ENCODE peak calls at places on chromosomes 5 and 9, in seven cellular contexts. C is mesendoderm, H is mesenchymal stem cell, P is neuronal stem cell, G is IMR-90, M is H1, O is H9. Q is an unnamed sample.

GRCh38 chr5:139394654-139395566 is at the start of gene PROB1:
- DNase-seq in O (peak; percentile 61), G (no peak), H (peak; percentile 22), P (no peak), C (peak; percentile 43), M (no peak), Q (no peak)

GRCh38 chr9:109469646-109470358 is 28.3 kb downstream of the PTPN3 start:
- DNase-seq in P (peak; percentile 55), M (peak; percentile 76), H (peak; percentile 73), O (peak; percentile 75), G (peak; percentile 80), C (peak; percentile 78), Q (peak; percentile 76)

GRCh38 chr5:111299831-111300432 is 75.7 kb downstream of the CAMK4 start:
- DNase-seq in C (no peak), H (no peak), M (no peak), O (no peak), G (no peak), P (no peak), Q (no peak)

GRCh38 chr9:37328561-37329227 is 93.8 kb upstream of the GRHPR start:
- DNase-seq in O (no peak), G (no peak), H (no peak), P (no peak), M (no peak), C (no peak), Q (no peak)

GRCh38 chr9:77977210-77977611 is 54.4 kb downstream of the GNAQ start:
- DNase-seq in C (peak; percentile 91), M (no peak), O (peak; percentile 68), H (peak; percentile 58), G (peak; percentile 73), P (peak; percentile 30), Q (peak; percentile 13)

GRCh38 chr9:108972626-108973209 is 38.5 kb downstream of the ABITRAM start:
- DNase-seq in H (no peak), C (no peak), M (no peak), O (no peak), G (peak; percentile 31), P (no peak), Q (no peak)

GRCh38 chr5:133714161-133714915 is 102.0 kb upstream of the FSTL4 start:
- DNase-seq in O (no peak), P (no peak), M (no peak), G (no peak), H (no peak), C (no peak), Q (no peak)

GRCh38 chr5:74579215-74579614 is 61.3 kb downstream of the ENC1 start:
- DNase-seq in G (no peak), P (no peak), M (no peak), H (no peak), C (no peak), O (no peak), Q (no peak)

GRCh38 chr5:93883459-93883858 is 142.1 kb upstream of the POU5F2 start:
- DNase-seq in O (no peak), H (no peak), G (no peak), M (no peak), P (no peak), C (no peak), Q (no peak)

GRCh38 chr5:122153774-122154173 is 24.4 kb downstream of the ZNF474 start:
- DNase-seq in H (no peak), O (no peak), P (no peak), M (no peak), G (peak; percentile 26), C (peak; percentile 32), Q (no peak)

GRCh38 chr9:72586388-72587160 is 65.2 kb downstream of the TMC1 start:
- DNase-seq in C (no peak), O (no peak), M (no peak), P (no peak), H (peak; percentile 95), G (peak; percentile 90), Q (peak; percentile 48)

GRCh38 chr9:109817846-109818472 is 38.0 kb downstream of the PALM2AKAP2 start:
- DNase-seq in M (peak; percentile 69), H (peak; percentile 97), P (peak; percentile 91), G (peak; percentile 99), O (peak; percentile 58), C (peak; percentile 96), Q (peak; percentile 96)

GRCh38 chr9:112043423-112043822 is 131.7 kb downstream of the SUSD1 start:
- DNase-seq in H (peak; percentile 40), P (no peak), O (no peak), C (no peak), M (no peak), G (peak; percentile 57), Q (no peak)

GRCh38 chr5:137415231-137415681 is 83.9 kb downstream of the SPOCK1 start:
- DNase-seq in O (no peak), G (peak; percentile 70), C (no peak), H (no peak), P (no peak), M (no peak), Q (peak; percentile 22)

GRCh38 chr5:146426853-146427618 is 20.1 kb upstream of the TCERG1 start:
- DNase-seq in G (peak; percentile 52), C (peak; percentile 54), O (no peak), H (peak; percentile 55), P (no peak), M (no peak), Q (peak; percentile 80)

GRCh38 chr9:98949565-98949964 is 5.9 kb downstream of the COL15A1 start:
- DNase-seq in M (no peak), C (no peak), H (no peak), P (no peak), O (no peak), G (no peak), Q (no peak)

GRCh38 chr5:150780180-150780692 is 1.7 kb downstream of the SMIM3 start:
- DNase-seq in C (no peak), H (peak; percentile 96), M (no peak), P (no peak), G (peak; percentile 79), O (no peak), Q (peak; percentile 28)

GRCh38 chr5:132083065-132083678 is 9.6 kb downstream of the CSF2 start:
- DNase-seq in H (no peak), C (no peak), M (no peak), O (no peak), P (no peak), G (no peak), Q (no peak)

GRCh38 chr9:14906000-14906399 is 4.2 kb downstream of the FREM1 start:
- DNase-seq in P (no peak), G (no peak), M (no peak), C (no peak), O (no peak), H (peak; percentile 35), Q (no peak)

GRCh38 chr9:35110327-35110758 is 5.3 kb downstream of the ATOSB start:
- DNase-seq in G (peak; percentile 43), H (peak; percentile 70), M (no peak), P (no peak), O (no peak), C (no peak), Q (no peak)

GRCh38 chr5:75324791-75325190 is 12.2 kb upstream of the HMGCR start:
- DNase-seq in O (no peak), M (no peak), G (no peak), C (no peak), H (no peak), P (no peak), Q (no peak)

GRCh38 chr9:94993141-94993820 is 266.8 kb downstream of the AOPEP start:
- DNase-seq in G (no peak), M (no peak), P (no peak), O (no peak), H (no peak), C (no peak), Q (no peak)

GRCh38 chr9:135851748-135852147 is 55.6 kb downstream of the CAMSAP1 start:
- DNase-seq in M (no peak), P (no peak), O (no peak), H (no peak), C (no peak), G (no peak), Q (no peak)

DNA sequence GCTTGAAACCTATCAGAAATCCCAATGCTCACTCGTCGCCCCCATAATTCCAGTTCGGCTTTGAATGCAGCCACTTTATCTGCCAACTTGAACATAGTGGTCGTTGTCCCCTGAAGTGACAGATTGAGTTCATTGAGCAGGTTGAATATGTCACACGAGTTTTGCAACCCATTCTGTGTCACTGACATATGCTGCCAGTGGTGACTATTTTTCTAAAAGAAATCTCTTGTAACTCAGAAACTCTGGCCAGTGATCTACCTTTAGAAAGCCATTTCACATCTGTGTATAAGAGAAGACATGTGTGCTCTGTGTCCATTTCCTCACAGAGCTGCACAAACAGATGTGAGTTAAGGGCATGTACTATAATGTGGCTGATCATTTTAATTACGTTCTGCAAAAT is 47.0 kb upstream of the LARP1 start:
- DNase-seq in C (no peak), O (no peak), P (no peak), H (no peak), G (no peak), M (no peak), Q (no peak)
- H3K4me2 ChIP-seq in C (no peak overlapping the region), O (no peak overlapping the region), P (no peak overlapping the region), H (no peak overlapping the region), G (no peak overlapping the region), M (no peak overlapping the region), Q (no peak overlapping the region)

GRCh38 chr5:82164957-82165698 is 113.0 kb downstream of the RPS23 start:
- DNase-seq in C (peak; percentile 65), H (peak; percentile 64), M (no peak), O (peak; percentile 43), P (no peak), G (peak; percentile 84), Q (no peak)
- H3K23ac ChIP-seq in C (no peak overlapping the region), H (no peak overlapping the region), M (no peak overlapping the region), O (no peak overlapping the region), P (no peak overlapping the region), G (no peak overlapping the region), Q (no peak overlapping the region)

GRCh38 chr9:128274245-128274644 is 1.6 kb downstream of the GOLGA2 start:
- DNase-seq in H (no peak), M (no peak), C (no peak), G (no peak), P (no peak), O (no peak), Q (no peak)

GRCh38 chr9:128266868-128267590 is 8.8 kb downstream of the GOLGA2 start:
- DNase-seq in P (no peak), G (no peak), H (no peak), M (no peak), O (no peak), C (no peak), Q (no peak)

GRCh38 chr9:128275198-128276007 is at the start of gene GOLGA2:
- DNase-seq in P (peak; percentile 48), G (peak; percentile 76), C (peak; percentile 74), H (peak; percentile 85), M (no peak), O (peak; percentile 43), Q (no peak)

GRCh38 chr9:128271512-128271911 is 4.3 kb downstream of the GOLGA2 start:
- DNase-seq in M (no peak), O (no peak), G (no peak), C (no peak), H (no peak), P (no peak), Q (no peak)

DNA sequence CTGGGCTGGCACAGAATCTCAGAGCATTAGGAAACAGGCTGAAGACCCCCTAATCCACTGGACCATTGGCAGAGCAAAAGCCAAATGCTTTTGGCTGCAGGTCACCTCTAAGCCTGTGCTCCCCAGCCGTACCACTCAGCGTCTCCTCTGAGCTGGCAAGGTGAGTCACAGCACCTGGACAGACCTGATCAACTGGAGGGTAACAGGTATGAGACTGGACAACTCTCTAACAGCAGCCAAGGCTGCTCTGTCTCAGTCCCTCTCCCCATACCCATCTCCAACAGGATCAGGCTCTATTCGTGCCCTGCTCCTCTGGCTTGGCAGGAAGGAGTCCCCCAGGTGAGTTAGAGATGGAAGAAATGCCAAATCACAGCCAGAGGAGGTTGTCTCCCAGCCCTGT is 4.7 kb downstream of the GOLGA2 start:
- DNase-seq in O (no peak), G (no peak), H (no peak), M (no peak), P (no peak), C (no peak), Q (peak; percentile 78)
- H3K4me2 ChIP-seq in O (no peak overlapping the region), G (no peak overlapping the region), H (no peak overlapping the region), M (no peak overlapping the region), P (no peak overlapping the region), C (no peak overlapping the region), Q (peak overlapping the region; percentile 29)

GRCh38 chr5:8138884-8139283 is 269.9 kb downstream of the MTRR start:
- DNase-seq in C (no peak), M (no peak), H (no peak), P (no peak), G (no peak), O (no peak), Q (no peak)
- H3K23ac ChIP-seq in C (no peak overlapping the region), M (no peak overlapping the region), H (no peak overlapping the region), P (no peak overlapping the region), G (no peak overlapping the region), O (no peak overlapping the region), Q (no peak overlapping the region)